ENCODE peak calls at places on chromosomes 11 and 22, in seven cellular contexts. D is neuronal stem cell, G is IMR-90, B is heart right ventricle, T is stomach, P is psoas muscle, K is uterus. X is an unnamed sample.

GRCh38 chr11:67633758-67634365 is 4.1 kb upstream of the NUDT8 start:
- DNase-seq in D (no peak), G (no peak), B (no peak), T (no peak), P (no peak), K (no peak), X (no peak)

GRCh38 chr11:105007463-105007862 is 15.5 kb downstream of the CASP5 start:
- DNase-seq in D (no peak), G (no peak), B (no peak), T (no peak), P (no peak), K (no peak), X (no peak)

GRCh38 chr11:119693253-119693815 is 35.7 kb downstream of the NECTIN1 start:
- DNase-seq in D (no peak), G (no peak), B (no peak), T (no peak), P (no peak), K (no peak), X (no peak)

GRCh38 chr11:133663135-133663534 is 130.8 kb upstream of the OPCML start:
- DNase-seq in D (no peak), G (no peak), B (no peak), T (no peak), P (no peak), K (no peak), X (no peak)

GRCh38 chr11:33687733-33688479 is 12.7 kb downstream of the C11orf91 start:
- DNase-seq in D (peak), G (peak), B (peak), T (no peak), P (no peak), K (peak), X (no peak)

GRCh38 chr11:90737328-90738050 is 514.6 kb upstream of the CHORDC1 start:
- DNase-seq in D (no peak), G (no peak), B (no peak), T (no peak), P (no peak), K (no peak), X (no peak)

GRCh38 chr11:119207300-119207570 is 1.1 kb downstream of the CBL start:
- DNase-seq in D (no peak), G (no peak), B (no peak), T (no peak), P (no peak), K (no peak), X (no peak)

GRCh38 chr22:22745225-22746060 is 101.0 kb downstream of the GGTLC2 start:
- DNase-seq in D (peak), G (peak), B (no peak), T (peak), P (no peak), K (no peak), X (no peak)

GRCh38 chr22:37639070-37639760 is at the start of gene SH3BP1:
- DNase-seq in D (no peak), G (no peak), B (peak), T (peak), P (peak), K (peak), X (no peak)

DNA sequence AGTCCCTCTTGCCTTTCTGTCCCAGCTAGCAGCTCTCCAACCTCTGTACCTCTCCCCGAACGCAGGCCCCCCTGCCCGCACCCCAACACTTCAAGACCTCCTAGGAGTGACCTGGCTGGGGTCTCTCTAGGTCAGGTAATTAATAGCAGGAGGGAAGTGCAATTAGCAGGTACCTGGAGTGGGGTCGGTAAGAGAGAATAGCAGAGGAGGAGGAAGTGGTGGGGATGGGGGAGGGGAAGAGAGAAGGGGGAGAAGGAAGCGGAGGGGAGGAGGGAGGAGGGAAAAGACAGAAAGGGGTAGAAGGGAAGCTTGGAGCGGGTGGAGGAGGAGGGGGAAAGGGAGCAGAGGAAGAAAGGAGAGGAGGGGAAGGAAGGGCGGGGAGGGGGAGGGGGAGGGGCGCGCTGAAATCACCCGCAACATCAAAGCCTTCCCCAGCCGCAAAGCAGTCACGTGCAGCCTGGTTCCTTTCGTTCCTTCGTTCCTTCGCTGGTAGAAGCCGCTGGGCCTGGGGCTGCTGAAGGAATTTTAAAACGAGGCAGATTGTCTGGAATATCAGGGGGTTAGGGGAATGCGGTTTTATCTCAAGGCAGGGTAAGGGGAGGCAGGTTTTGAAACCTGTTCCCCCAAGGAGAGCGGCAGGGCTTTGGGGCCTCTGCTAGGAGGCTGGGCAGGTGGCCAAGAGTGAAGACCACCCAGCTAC is 29.3 kb upstream of the TCF20 start:
- DNase-seq in D (no peak), G (no peak), B (peak), T (peak), P (no peak), K (no peak), X (no peak)
- H3K4me3 ChIP-seq in D (no peak), G (no peak), B (peak), T (no peak), P (no peak), K (no peak), X (no peak)

GRCh38 chr11:129996113-129996870 is 6.3 kb downstream of the PRDM10 start:
- DNase-seq in D (no peak), G (no peak), B (peak), T (no peak), P (no peak), K (peak), X (no peak)

GRCh38 chr11:129997513-129997912 is 5.1 kb downstream of the PRDM10 start:
- DNase-seq in D (no peak), G (no peak), B (no peak), T (no peak), P (no peak), K (no peak), X (no peak)

GRCh38 chr11:129992161-129992944 is 10.3 kb downstream of the PRDM10 start:
- DNase-seq in D (no peak), G (peak), B (no peak), T (peak), P (no peak), K (peak), X (no peak)

GRCh38 chr11:129998107-129998506 is 4.5 kb downstream of the PRDM10 start:
- DNase-seq in D (no peak), G (no peak), B (no peak), T (no peak), P (no peak), K (no peak), X (no peak)

DNA sequence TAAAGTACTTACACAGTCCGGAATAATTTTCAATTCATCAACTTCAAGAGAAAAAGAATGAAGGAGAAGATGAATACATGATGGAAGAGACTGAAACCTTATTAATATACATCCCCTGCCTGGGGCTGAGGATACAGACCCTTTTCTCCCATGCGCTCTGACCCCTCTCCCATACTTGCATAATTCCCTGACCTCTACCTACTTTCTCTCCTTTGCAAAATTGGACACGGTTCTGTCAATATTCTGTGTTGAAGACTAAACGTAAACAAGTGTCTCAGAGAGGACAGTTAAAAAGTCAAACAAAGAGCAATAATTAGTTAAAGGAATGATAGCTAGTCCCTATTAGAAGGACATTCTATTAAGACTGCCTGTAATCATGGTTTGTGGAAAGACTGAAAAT is 7.5 kb downstream of the PRDM10 start:
- DNase-seq in D (no peak), G (no peak), B (no peak), T (no peak), P (no peak), K (no peak), X (no peak)
- H3K27ac ChIP-seq in D (no peak), G (no peak), B (no peak), T (no peak), P (no peak), K (no peak), X (no peak)

GRCh38 chr22:46046299-46046685 is 69.3 kb upstream of the WNT7B start:
- DNase-seq in D (no peak), G (no peak), B (no peak), T (no peak), P (no peak), K (peak), X (no peak)
- H3K4me3 ChIP-seq in D (no peak), G (no peak), B (no peak), T (peak), P (peak), K (no peak), X (peak)

GRCh38 chr11:63609971-63610580 is 4.2 kb downstream of the PLAAT3 start:
- DNase-seq in D (no peak), G (no peak), B (no peak), T (peak), P (no peak), K (no peak), X (peak)

GRCh38 chr11:63609536-63609935 is 4.7 kb downstream of the PLAAT3 start:
- DNase-seq in D (no peak), G (no peak), B (peak), T (peak), P (no peak), K (no peak), X (peak)

GRCh38 chr11:63610604-63611394 is 3.4 kb downstream of the PLAAT3 start:
- DNase-seq in D (no peak), G (no peak), B (peak), T (peak), P (no peak), K (no peak), X (peak)

GRCh38 chr11:63611395-63611747 is 2.9 kb downstream of the PLAAT3 start:
- DNase-seq in D (no peak), G (no peak), B (no peak), T (no peak), P (no peak), K (no peak), X (no peak)

GRCh38 chr11:63608353-63609345 is 5.6 kb downstream of the PLAAT3 start:
- DNase-seq in D (no peak), G (peak), B (no peak), T (peak), P (no peak), K (no peak), X (peak)
- H3K27ac ChIP-seq in D (no peak), G (no peak), B (peak), T (no peak), P (peak), K (no peak), X (peak)

GRCh38 chr11:24161587-24161986 is 335.3 kb upstream of the LUZP2 start:
- DNase-seq in D (no peak), G (no peak), B (no peak), T (no peak), P (no peak), K (no peak), X (no peak)
- H3K4me3 ChIP-seq in D (no peak), G (no peak), B (no peak), T (no peak), P (no peak), K (no peak), X (no peak)

GRCh38 chr11:111908639-111909305 is 2.8 kb downstream of the CRYAB start:
- DNase-seq in D (no peak), G (no peak), B (no peak), T (no peak), P (no peak), K (no peak), X (no peak)
- H3K27ac ChIP-seq in D (no peak), G (no peak), B (peak), T (no peak), P (peak), K (peak), X (peak)

DNA sequence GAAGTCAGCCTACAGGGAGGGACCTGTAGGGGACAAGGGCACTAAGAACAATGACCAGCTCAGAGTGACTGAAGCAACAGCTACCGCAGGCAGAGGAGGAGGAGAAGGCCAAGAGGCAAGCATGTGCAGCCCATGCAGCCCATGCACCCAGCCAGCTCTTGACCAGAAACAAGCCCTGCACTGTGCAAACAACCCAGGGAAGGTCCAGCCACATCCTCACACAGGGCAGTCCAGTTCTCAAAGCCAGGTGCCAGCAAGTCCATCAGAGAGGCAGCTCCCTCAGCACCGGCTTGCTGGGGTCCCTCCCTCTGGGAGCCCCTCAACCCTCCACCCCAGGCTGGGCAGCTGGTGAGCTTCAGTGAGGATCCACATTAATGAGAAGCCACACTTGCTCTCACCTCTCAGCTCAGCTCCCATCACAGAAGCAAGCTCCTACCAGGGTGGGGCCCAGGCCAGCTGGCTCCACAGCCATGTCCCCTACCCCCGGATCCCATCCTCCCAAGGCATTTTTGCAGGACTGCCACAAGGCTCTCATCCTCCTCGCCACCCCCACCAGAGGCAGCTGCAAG is 7.1 kb downstream of the DGCR2 start:
- DNase-seq in D (no peak), G (no peak), B (no peak), T (no peak), P (no peak), K (no peak), X (no peak)
- H3K4me3 ChIP-seq in D (no peak), G (no peak), B (no peak), T (no peak), P (no peak), K (no peak), X (no peak)

GRCh38 chr11:79086056-79086455 is 354.8 kb downstream of the TENM4 start:
- DNase-seq in D (no peak), G (no peak), B (no peak), T (no peak), P (no peak), K (no peak), X (no peak)

GRCh38 chr11:79088967-79089366 is 351.9 kb downstream of the TENM4 start:
- DNase-seq in D (peak), G (no peak), B (no peak), T (no peak), P (no peak), K (no peak), X (no peak)

GRCh38 chr11:79090191-79090590 is 350.6 kb downstream of the TENM4 start:
- DNase-seq in D (no peak), G (no peak), B (no peak), T (no peak), P (no peak), K (no peak), X (no peak)

GRCh38 chr11:79087238-79087956 is 353.4 kb downstream of the TENM4 start:
- DNase-seq in D (peak), G (peak), B (no peak), T (no peak), P (no peak), K (no peak), X (no peak)

GRCh38 chr11:79087957-79088318 is 352.9 kb downstream of the TENM4 start:
- DNase-seq in D (no peak), G (no peak), B (no peak), T (no peak), P (no peak), K (no peak), X (no peak)
- H3K27ac ChIP-seq in D (no peak), G (peak), B (no peak), T (no peak), P (no peak), K (no peak), X (no peak)

X was measured in coronary artery.